ENCODE peak calls at places on chromosomes 2 and 18, in ten cellular contexts. One of them, this sample, is unnamed.

GRCh38 chr2:8457092-8457481 is 224.8 kb upstream of the ID2 start:
- DNase-seq in HuH-7.5: no peak
- DNase-seq in fibroblast of the aortic adventitia: no peak
- DNase-seq in left ventricle myocardium superior: no peak
- DNase-seq in heart left ventricle: no peak
- DNase-seq in iPS DF 19.7: no peak
- DNase-seq in iris pigment epithelial cell: no peak
- DNase-seq in HFF-Myc: no peak
- DNase-seq in HTR-8/SVneo: no peak
- DNase-seq in HT1080: no peak
- DNase-seq in this sample: no peak

GRCh38 chr2:36389081-36389480 is 33.5 kb downstream of the CRIM1 start:
- DNase-seq in left ventricle myocardium superior: no peak
- DNase-seq in heart left ventricle: no peak
- DNase-seq in HTR-8/SVneo: no peak
- DNase-seq in HT1080: no peak
- DNase-seq in HuH-7.5: no peak
- DNase-seq in HFF-Myc: no peak
- DNase-seq in fibroblast of the aortic adventitia: peak; percentile 74
- DNase-seq in iPS DF 19.7: no peak
- DNase-seq in iris pigment epithelial cell: peak; percentile 66
- DNase-seq in this sample: no peak

GRCh38 chr2:16011621-16011960 is 71.2 kb downstream of the MYCN start:
- DNase-seq in iPS DF 19.7: no peak
- DNase-seq in heart left ventricle: no peak
- DNase-seq in fibroblast of the aortic adventitia: no peak
- DNase-seq in HTR-8/SVneo: no peak
- DNase-seq in HT1080: no peak
- DNase-seq in left ventricle myocardium superior: no peak
- DNase-seq in HFF-Myc: no peak
- DNase-seq in iris pigment epithelial cell: no peak
- DNase-seq in HuH-7.5: no peak
- DNase-seq in this sample: no peak

GRCh38 chr2:20397811-20398447 is 47.3 kb upstream of the PUM2 start:
- DNase-seq in iris pigment epithelial cell: no peak
- DNase-seq in HTR-8/SVneo: no peak
- DNase-seq in HT1080: no peak
- DNase-seq in heart left ventricle: no peak
- DNase-seq in HuH-7.5: no peak
- DNase-seq in HFF-Myc: no peak
- DNase-seq in left ventricle myocardium superior: no peak
- DNase-seq in iPS DF 19.7: no peak
- DNase-seq in fibroblast of the aortic adventitia: no peak
- DNase-seq in this sample: no peak

GRCh38 chr2:60528366-60528765 is 25.1 kb downstream of the BCL11A start:
- DNase-seq in HT1080: no peak
- DNase-seq in heart left ventricle: no peak
- DNase-seq in HuH-7.5: no peak
- DNase-seq in left ventricle myocardium superior: no peak
- DNase-seq in iris pigment epithelial cell: no peak
- DNase-seq in fibroblast of the aortic adventitia: no peak
- DNase-seq in HTR-8/SVneo: no peak
- DNase-seq in iPS DF 19.7: no peak
- DNase-seq in HFF-Myc: no peak
- DNase-seq in this sample: no peak

GRCh38 chr2:152826880-152827279 is 108.5 kb downstream of the ARL6IP6 start:
- DNase-seq in HuH-7.5: no peak
- DNase-seq in iPS DF 19.7: no peak
- DNase-seq in fibroblast of the aortic adventitia: peak; percentile 39
- DNase-seq in left ventricle myocardium superior: no peak
- DNase-seq in HT1080: peak; percentile 60
- DNase-seq in heart left ventricle: no peak
- DNase-seq in iris pigment epithelial cell: no peak
- DNase-seq in HFF-Myc: no peak
- DNase-seq in HTR-8/SVneo: no peak
- DNase-seq in this sample: no peak

GRCh38 chr2:74393525-74393924 is 13.4 kb upstream of the DCTN1 start:
- DNase-seq in iPS DF 19.7: no peak
- DNase-seq in HTR-8/SVneo: no peak
- DNase-seq in HFF-Myc: no peak
- DNase-seq in left ventricle myocardium superior: no peak
- DNase-seq in heart left ventricle: no peak
- DNase-seq in fibroblast of the aortic adventitia: no peak
- DNase-seq in HuH-7.5: no peak
- DNase-seq in HT1080: no peak
- DNase-seq in iris pigment epithelial cell: no peak
- DNase-seq in this sample: no peak

GRCh38 chr2:215439980-215440512 is 4.2 kb upstream of the FN1 start:
- DNase-seq in heart left ventricle: no peak
- DNase-seq in fibroblast of the aortic adventitia: no peak
- DNase-seq in iPS DF 19.7: no peak
- DNase-seq in left ventricle myocardium superior: no peak
- DNase-seq in HuH-7.5: no peak
- DNase-seq in HT1080: no peak
- DNase-seq in HFF-Myc: no peak
- DNase-seq in HTR-8/SVneo: no peak
- DNase-seq in iris pigment epithelial cell: no peak
- DNase-seq in this sample: no peak

GRCh38 chr18:79930020-79930642 is 21.3 kb downstream of the SLC66A2 start:
- DNase-seq in heart left ventricle: no peak
- DNase-seq in HuH-7.5: no peak
- DNase-seq in iris pigment epithelial cell: no peak
- DNase-seq in HT1080: no peak
- DNase-seq in left ventricle myocardium superior: no peak
- DNase-seq in HFF-Myc: no peak
- DNase-seq in HTR-8/SVneo: no peak
- DNase-seq in fibroblast of the aortic adventitia: peak; percentile 22
- DNase-seq in iPS DF 19.7: no peak
- DNase-seq in this sample: no peak

GRCh38 chr2:163266772-163267171 is 428.2 kb upstream of the KCNH7 start:
- DNase-seq in HT1080: peak; percentile 87
- DNase-seq in iris pigment epithelial cell: peak; percentile 97
- DNase-seq in HFF-Myc: peak; percentile 7
- DNase-seq in iPS DF 19.7: no peak
- DNase-seq in left ventricle myocardium superior: no peak
- DNase-seq in fibroblast of the aortic adventitia: peak; percentile 97
- DNase-seq in HTR-8/SVneo: peak; percentile 30
- DNase-seq in HuH-7.5: no peak
- DNase-seq in heart left ventricle: no peak
- DNase-seq in this sample: no peak

GRCh38 chr2:240895656-240896388 is at the start of gene MAB21L4:
- DNase-seq in iPS DF 19.7: no peak
- DNase-seq in HTR-8/SVneo: no peak
- DNase-seq in HuH-7.5: no peak
- DNase-seq in HT1080: no peak
- DNase-seq in heart left ventricle: no peak
- DNase-seq in left ventricle myocardium superior: no peak
- DNase-seq in HFF-Myc: no peak
- DNase-seq in iris pigment epithelial cell: no peak
- DNase-seq in fibroblast of the aortic adventitia: no peak
- DNase-seq in this sample: no peak

GRCh38 chr18:31206787-31207381 is 44.2 kb upstream of the DSC1 start:
- DNase-seq in fibroblast of the aortic adventitia: no peak
- DNase-seq in left ventricle myocardium superior: peak; percentile 59
- DNase-seq in HTR-8/SVneo: peak; percentile 29
- DNase-seq in HuH-7.5: no peak
- DNase-seq in iPS DF 19.7: no peak
- DNase-seq in HFF-Myc: no peak
- DNase-seq in HT1080: peak; percentile 94
- DNase-seq in iris pigment epithelial cell: no peak
- DNase-seq in heart left ventricle: peak; percentile 43
- DNase-seq in this sample: peak; percentile 84

GRCh38 chr18:48517048-48517447 is 21.8 kb upstream of the CTIF start:
- DNase-seq in iPS DF 19.7: no peak
- DNase-seq in HTR-8/SVneo: no peak
- DNase-seq in iris pigment epithelial cell: no peak
- DNase-seq in HT1080: no peak
- DNase-seq in left ventricle myocardium superior: no peak
- DNase-seq in HFF-Myc: no peak
- DNase-seq in heart left ventricle: no peak
- DNase-seq in HuH-7.5: no peak
- DNase-seq in fibroblast of the aortic adventitia: no peak
- DNase-seq in this sample: no peak

GRCh38 chr2:231332388-231332787 is 63.1 kb upstream of the B3GNT7 start:
- DNase-seq in left ventricle myocardium superior: no peak
- DNase-seq in iPS DF 19.7: no peak
- DNase-seq in iris pigment epithelial cell: no peak
- DNase-seq in fibroblast of the aortic adventitia: no peak
- DNase-seq in HTR-8/SVneo: no peak
- DNase-seq in HFF-Myc: no peak
- DNase-seq in HuH-7.5: no peak
- DNase-seq in heart left ventricle: peak; percentile 10
- DNase-seq in HT1080: peak; percentile 87
- DNase-seq in this sample: no peak

GRCh38 chr2:71459084-71459431 is 5.7 kb downstream of the DYSF start:
- DNase-seq in HTR-8/SVneo: no peak
- DNase-seq in iPS DF 19.7: no peak
- DNase-seq in iris pigment epithelial cell: no peak
- DNase-seq in HFF-Myc: no peak
- DNase-seq in heart left ventricle: no peak
- DNase-seq in fibroblast of the aortic adventitia: no peak
- DNase-seq in HuH-7.5: no peak
- DNase-seq in HT1080: no peak
- DNase-seq in left ventricle myocardium superior: no peak
- DNase-seq in this sample: peak; percentile 22

GRCh38 chr2:120702061-120702460 is 33.6 kb upstream of the GLI2 start:
- DNase-seq in iris pigment epithelial cell: no peak
- DNase-seq in HTR-8/SVneo: no peak
- DNase-seq in HFF-Myc: no peak
- DNase-seq in fibroblast of the aortic adventitia: no peak
- DNase-seq in left ventricle myocardium superior: no peak
- DNase-seq in iPS DF 19.7: no peak
- DNase-seq in heart left ventricle: no peak
- DNase-seq in HuH-7.5: no peak
- DNase-seq in HT1080: no peak
- DNase-seq in this sample: no peak

GRCh38 chr2:43184339-43184895 is 42.0 kb downstream of the ZFP36L2 start:
- DNase-seq in HuH-7.5: no peak
- DNase-seq in HTR-8/SVneo: no peak
- DNase-seq in iPS DF 19.7: no peak
- DNase-seq in HT1080: peak; percentile 88
- DNase-seq in heart left ventricle: no peak
- DNase-seq in HFF-Myc: no peak
- DNase-seq in iris pigment epithelial cell: peak; percentile 88
- DNase-seq in left ventricle myocardium superior: no peak
- DNase-seq in fibroblast of the aortic adventitia: peak; percentile 46
- DNase-seq in this sample: no peak

GRCh38 chr18:71105078-71105819 is 816.4 kb downstream of the SOCS6 start:
- DNase-seq in iris pigment epithelial cell: peak; percentile 57
- DNase-seq in HT1080: peak; percentile 6
- DNase-seq in fibroblast of the aortic adventitia: peak; percentile 95
- DNase-seq in HFF-Myc: no peak
- DNase-seq in heart left ventricle: no peak
- DNase-seq in HuH-7.5: no peak
- DNase-seq in left ventricle myocardium superior: no peak
- DNase-seq in iPS DF 19.7: no peak
- DNase-seq in HTR-8/SVneo: no peak
- DNase-seq in this sample: no peak

GRCh38 chr2:174981336-174981735 is 23.8 kb downstream of the CHN1 start:
- DNase-seq in iris pigment epithelial cell: no peak
- DNase-seq in HTR-8/SVneo: no peak
- DNase-seq in HuH-7.5: no peak
- DNase-seq in fibroblast of the aortic adventitia: no peak
- DNase-seq in heart left ventricle: no peak
- DNase-seq in HFF-Myc: no peak
- DNase-seq in HT1080: no peak
- DNase-seq in left ventricle myocardium superior: no peak
- DNase-seq in iPS DF 19.7: no peak
- DNase-seq in this sample: no peak

GRCh38 chr2:30235859-30236535 is 4.7 kb downstream of the LBH start:
- DNase-seq in HuH-7.5: no peak
- DNase-seq in left ventricle myocardium superior: no peak
- DNase-seq in HT1080: no peak
- DNase-seq in HFF-Myc: no peak
- DNase-seq in iris pigment epithelial cell: no peak
- DNase-seq in heart left ventricle: no peak
- DNase-seq in iPS DF 19.7: no peak
- DNase-seq in HTR-8/SVneo: no peak
- DNase-seq in fibroblast of the aortic adventitia: no peak
- DNase-seq in this sample: no peak

GRCh38 chr2:217813828-217814227 is 189.0 kb downstream of the TNS1 start:
- DNase-seq in heart left ventricle: no peak
- DNase-seq in HTR-8/SVneo: no peak
- DNase-seq in fibroblast of the aortic adventitia: no peak
- DNase-seq in HuH-7.5: no peak
- DNase-seq in iPS DF 19.7: no peak
- DNase-seq in HT1080: no peak
- DNase-seq in iris pigment epithelial cell: no peak
- DNase-seq in left ventricle myocardium superior: no peak
- DNase-seq in HFF-Myc: no peak
- DNase-seq in this sample: no peak

GRCh38 chr2:238425979-238426567 is 654 bp upstream of the ASB1 start:
- DNase-seq in HFF-Myc: no peak
- DNase-seq in heart left ventricle: no peak
- DNase-seq in HuH-7.5: peak; percentile 79
- DNase-seq in iPS DF 19.7: no peak
- DNase-seq in fibroblast of the aortic adventitia: peak; percentile 71
- DNase-seq in HTR-8/SVneo: peak; percentile 63
- DNase-seq in iris pigment epithelial cell: peak; percentile 83
- DNase-seq in left ventricle myocardium superior: no peak
- DNase-seq in HT1080: peak; percentile 63
- DNase-seq in this sample: no peak

GRCh38 chr2:175154670-175155082 is 13.3 kb downstream of the ATF2 start:
- DNase-seq in heart left ventricle: no peak
- DNase-seq in HFF-Myc: peak; percentile 81
- DNase-seq in left ventricle myocardium superior: no peak
- DNase-seq in HT1080: peak; percentile 81
- DNase-seq in iPS DF 19.7: no peak
- DNase-seq in HuH-7.5: no peak
- DNase-seq in fibroblast of the aortic adventitia: peak; percentile 57
- DNase-seq in iris pigment epithelial cell: peak; percentile 84
- DNase-seq in HTR-8/SVneo: peak; percentile 41
- DNase-seq in this sample: no peak

GRCh38 chr2:190948671-190949070 is 65.3 kb downstream of the STAT1 start:
- DNase-seq in heart left ventricle: no peak
- DNase-seq in HFF-Myc: no peak
- DNase-seq in HuH-7.5: no peak
- DNase-seq in iPS DF 19.7: no peak
- DNase-seq in fibroblast of the aortic adventitia: peak; percentile 53
- DNase-seq in HT1080: peak; percentile 73
- DNase-seq in left ventricle myocardium superior: no peak
- DNase-seq in iris pigment epithelial cell: peak; percentile 62
- DNase-seq in HTR-8/SVneo: peak; percentile 18
- DNase-seq in this sample: no peak

GRCh38 chr2:33873206-33873605 is 274.1 kb upstream of the FAM98A start:
- DNase-seq in HFF-Myc: no peak
- DNase-seq in iPS DF 19.7: no peak
- DNase-seq in HT1080: no peak
- DNase-seq in left ventricle myocardium superior: no peak
- DNase-seq in HTR-8/SVneo: no peak
- DNase-seq in HuH-7.5: no peak
- DNase-seq in fibroblast of the aortic adventitia: no peak
- DNase-seq in heart left ventricle: no peak
- DNase-seq in iris pigment epithelial cell: no peak
- DNase-seq in this sample: no peak

GRCh38 chr2:206083602-206084467 is 2.1 kb downstream of the INO80D start:
- DNase-seq in HuH-7.5: no peak
- DNase-seq in iris pigment epithelial cell: no peak
- DNase-seq in HTR-8/SVneo: no peak
- DNase-seq in fibroblast of the aortic adventitia: peak; percentile 9
- DNase-seq in iPS DF 19.7: peak; percentile 89
- DNase-seq in left ventricle myocardium superior: no peak
- DNase-seq in HFF-Myc: no peak
- DNase-seq in HT1080: no peak
- DNase-seq in heart left ventricle: no peak
- DNase-seq in this sample: no peak

GRCh38 chr2:32825291-32825712 is 121.5 kb upstream of the LTBP1 start:
- DNase-seq in HuH-7.5: no peak
- DNase-seq in HTR-8/SVneo: no peak
- DNase-seq in iPS DF 19.7: no peak
- DNase-seq in HFF-Myc: no peak
- DNase-seq in HT1080: no peak
- DNase-seq in fibroblast of the aortic adventitia: peak; percentile 68
- DNase-seq in heart left ventricle: peak; percentile 56
- DNase-seq in left ventricle myocardium superior: peak; percentile 53
- DNase-seq in iris pigment epithelial cell: peak; percentile 57
- DNase-seq in this sample: peak; percentile 62

GRCh38 chr2:56191617-56192016 is 7.8 kb downstream of the CCDC85A start:
- DNase-seq in fibroblast of the aortic adventitia: peak; percentile 62
- DNase-seq in HFF-Myc: no peak
- DNase-seq in HuH-7.5: peak; percentile 56
- DNase-seq in HT1080: peak; percentile 44
- DNase-seq in iris pigment epithelial cell: peak; percentile 70
- DNase-seq in HTR-8/SVneo: peak; percentile 72
- DNase-seq in heart left ventricle: peak; percentile 22
- DNase-seq in iPS DF 19.7: no peak
- DNase-seq in left ventricle myocardium superior: no peak
- DNase-seq in this sample: no peak